ENCODE peak calls at places on chromosomes 11 and 22, in nine cellular contexts. One of them, this sample, is unnamed.

GRCh38 chr11:82846037-82846383 is 54.2 kb downstream of the PRCP start:
- DNase-seq in HCT116: no peak
- DNase-seq in GM12891: no peak
- DNase-seq in suprapubic skin: no peak
- DNase-seq in GM23338: no peak
- DNase-seq in breast epithelium: no peak
- DNase-seq in transverse colon: no peak
- DNase-seq in spleen: no peak
- DNase-seq in Panc1: no peak
- DNase-seq in this sample: no peak

GRCh38 chr22:49284389-49284788 is 543.3 kb downstream of the BRD1 start:
- DNase-seq in HCT116: no peak
- DNase-seq in GM12891: no peak
- DNase-seq in suprapubic skin: no peak
- DNase-seq in GM23338: no peak
- DNase-seq in breast epithelium: no peak
- DNase-seq in transverse colon: no peak
- DNase-seq in spleen: peak
- DNase-seq in Panc1: no peak
- DNase-seq in this sample: no peak

GRCh38 chr11:14974021-14974698 is 2.0 kb upstream of the CALCA start:
- DNase-seq in HCT116: no peak
- DNase-seq in GM12891: no peak
- DNase-seq in suprapubic skin: no peak
- DNase-seq in GM23338: peak
- DNase-seq in breast epithelium: no peak
- DNase-seq in transverse colon: no peak
- DNase-seq in spleen: no peak
- DNase-seq in Panc1: no peak
- DNase-seq in this sample: no peak

GRCh38 chr11:17014774-17015638 is 792 bp upstream of the PLEKHA7 start:
- DNase-seq in HCT116: peak
- DNase-seq in GM12891: peak
- DNase-seq in suprapubic skin: no peak
- DNase-seq in GM23338: peak
- DNase-seq in breast epithelium: no peak
- DNase-seq in transverse colon: peak
- DNase-seq in spleen: no peak
- DNase-seq in Panc1: no peak
- DNase-seq in this sample: no peak

GRCh38 chr11:19846654-19847330 is 134.2 kb downstream of the NAV2 start:
- DNase-seq in HCT116: no peak
- DNase-seq in GM12891: no peak
- DNase-seq in suprapubic skin: no peak
- DNase-seq in GM23338: peak
- DNase-seq in breast epithelium: no peak
- DNase-seq in transverse colon: no peak
- DNase-seq in spleen: no peak
- DNase-seq in Panc1: no peak
- DNase-seq in this sample: no peak

GRCh38 chr11:65524010-65524746 is 705 bp upstream of the SCYL1 start:
- DNase-seq in HCT116: no peak
- DNase-seq in GM12891: no peak
- DNase-seq in suprapubic skin: peak
- DNase-seq in GM23338: no peak
- DNase-seq in breast epithelium: no peak
- DNase-seq in transverse colon: peak
- DNase-seq in spleen: peak
- DNase-seq in Panc1: no peak
- DNase-seq in this sample: no peak

GRCh38 chr22:20550851-20551744 is 43.7 kb downstream of the MED15 start:
- DNase-seq in HCT116: no peak
- DNase-seq in GM12891: no peak
- DNase-seq in suprapubic skin: peak
- DNase-seq in GM23338: peak
- DNase-seq in breast epithelium: no peak
- DNase-seq in transverse colon: no peak
- DNase-seq in spleen: peak
- DNase-seq in Panc1: no peak
- DNase-seq in this sample: no peak

GRCh38 chr11:134261626-134262488 is 8.5 kb downstream of the ACAD8 start:
- DNase-seq in HCT116: peak
- DNase-seq in GM12891: no peak
- DNase-seq in suprapubic skin: no peak
- DNase-seq in GM23338: peak
- DNase-seq in breast epithelium: no peak
- DNase-seq in transverse colon: no peak
- DNase-seq in spleen: no peak
- DNase-seq in Panc1: no peak
- DNase-seq in this sample: no peak

GRCh38 chr11:9625158-9625557 is 38.7 kb upstream of the SWAP70 start:
- DNase-seq in HCT116: no peak
- DNase-seq in GM12891: no peak
- DNase-seq in suprapubic skin: no peak
- DNase-seq in GM23338: no peak
- DNase-seq in breast epithelium: no peak
- DNase-seq in transverse colon: no peak
- DNase-seq in spleen: no peak
- DNase-seq in Panc1: no peak
- DNase-seq in this sample: no peak

GRCh38 chr11:102685769-102686168 is 19.8 kb downstream of the MMP27 start:
- DNase-seq in HCT116: no peak
- DNase-seq in GM12891: no peak
- DNase-seq in suprapubic skin: no peak
- DNase-seq in GM23338: no peak
- DNase-seq in breast epithelium: no peak
- DNase-seq in transverse colon: no peak
- DNase-seq in spleen: no peak
- DNase-seq in Panc1: no peak
- DNase-seq in this sample: no peak

GRCh38 chr22:28014141-28015055 is 95.3 kb upstream of the PITPNB start:
- DNase-seq in HCT116: no peak
- DNase-seq in GM12891: no peak
- DNase-seq in suprapubic skin: no peak
- DNase-seq in GM23338: no peak
- DNase-seq in breast epithelium: peak
- DNase-seq in transverse colon: no peak
- DNase-seq in spleen: peak
- DNase-seq in Panc1: no peak
- DNase-seq in this sample: no peak

GRCh38 chr11:15780837-15781236 is 575.5 kb downstream of the SOX6 start:
- DNase-seq in HCT116: no peak
- DNase-seq in GM12891: no peak
- DNase-seq in suprapubic skin: no peak
- DNase-seq in GM23338: no peak
- DNase-seq in breast epithelium: no peak
- DNase-seq in transverse colon: no peak
- DNase-seq in spleen: no peak
- DNase-seq in Panc1: no peak
- DNase-seq in this sample: no peak

GRCh38 chr11:2524446-2525165 is 79.8 kb downstream of the KCNQ1 start:
- DNase-seq in HCT116: no peak
- DNase-seq in GM12891: peak
- DNase-seq in suprapubic skin: no peak
- DNase-seq in GM23338: no peak
- DNase-seq in breast epithelium: peak
- DNase-seq in transverse colon: peak
- DNase-seq in spleen: peak
- DNase-seq in Panc1: no peak
- DNase-seq in this sample: no peak

GRCh38 chr11:832529-833113 is at the start of gene CD151:
- DNase-seq in HCT116: no peak
- DNase-seq in GM12891: no peak
- DNase-seq in suprapubic skin: no peak
- DNase-seq in GM23338: peak
- DNase-seq in breast epithelium: no peak
- DNase-seq in transverse colon: peak
- DNase-seq in spleen: peak
- DNase-seq in Panc1: no peak
- DNase-seq in this sample: no peak

DNA sequence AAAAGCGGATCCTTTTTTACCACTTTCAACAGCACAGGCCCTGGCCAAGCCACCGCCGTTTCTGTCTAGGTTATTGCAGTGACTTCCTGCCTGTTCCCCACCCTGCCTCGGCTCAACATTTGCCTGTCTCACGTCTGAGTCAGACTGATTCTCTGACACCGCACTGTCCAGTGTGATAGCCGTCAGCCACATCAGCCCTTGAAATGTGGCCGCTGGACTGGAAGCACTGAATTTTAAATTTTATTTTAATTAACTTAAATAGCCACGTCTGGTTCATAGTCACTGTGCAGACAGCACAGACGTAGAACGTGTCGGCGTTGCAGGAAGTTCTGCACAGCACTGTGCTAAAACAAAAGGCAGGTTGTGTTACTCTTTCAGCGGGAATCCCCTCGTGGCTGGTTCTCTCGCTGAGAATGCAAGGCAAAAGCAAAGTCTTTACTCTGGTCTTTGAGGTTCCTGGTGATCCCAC is 56.3 kb upstream of the ADSL start:
- DNase-seq in HCT116: no peak
- DNase-seq in GM12891: no peak
- DNase-seq in suprapubic skin: no peak
- DNase-seq in GM23338: no peak
- DNase-seq in breast epithelium: no peak
- DNase-seq in transverse colon: peak
- DNase-seq in spleen: peak
- DNase-seq in Panc1: no peak
- DNase-seq in this sample: no peak
- TF ChIP-seq POLR2AphosphoS5 in HCT116: no peak
- TF ChIP-seq POLR2AphosphoS5 in GM12891: no peak
- TF ChIP-seq POLR2AphosphoS5 in suprapubic skin: no peak
- TF ChIP-seq POLR2AphosphoS5 in GM23338: no peak
- TF ChIP-seq POLR2AphosphoS5 in breast epithelium: no peak
- TF ChIP-seq POLR2AphosphoS5 in transverse colon: no peak
- TF ChIP-seq POLR2AphosphoS5 in spleen: no peak
- TF ChIP-seq POLR2AphosphoS5 in Panc1: no peak
- TF ChIP-seq POLR2AphosphoS5 in this sample: no peak

DNA sequence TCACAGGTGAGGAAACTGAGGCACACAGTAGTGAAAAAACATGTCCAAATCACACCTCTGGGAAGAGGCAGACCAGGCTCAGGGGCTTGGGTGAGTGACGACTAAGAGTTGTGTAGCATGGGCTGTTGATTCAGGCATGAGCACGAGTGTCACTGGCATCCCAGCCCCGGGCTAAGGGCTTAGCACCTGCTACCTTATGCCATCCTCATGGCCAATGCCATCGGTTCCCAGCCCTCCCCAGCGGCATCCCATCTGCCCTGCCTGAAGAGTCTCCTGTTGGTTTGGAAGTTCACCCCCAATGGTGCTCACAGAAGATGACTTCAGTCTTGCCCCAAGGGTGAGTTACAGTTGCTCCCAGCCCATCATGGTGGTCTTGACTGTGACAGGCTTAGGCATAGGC is 22.4 kb downstream of the MB start:
- DNase-seq in HCT116: no peak
- DNase-seq in GM12891: no peak
- DNase-seq in suprapubic skin: no peak
- DNase-seq in GM23338: no peak
- DNase-seq in breast epithelium: no peak
- DNase-seq in transverse colon: no peak
- DNase-seq in spleen: no peak
- DNase-seq in Panc1: no peak
- DNase-seq in this sample: no peak
- TF ChIP-seq POLR2AphosphoS5 in HCT116: no peak
- TF ChIP-seq POLR2AphosphoS5 in GM12891: no peak
- TF ChIP-seq POLR2AphosphoS5 in suprapubic skin: no peak
- TF ChIP-seq POLR2AphosphoS5 in GM23338: no peak
- TF ChIP-seq POLR2AphosphoS5 in breast epithelium: no peak
- TF ChIP-seq POLR2AphosphoS5 in transverse colon: no peak
- TF ChIP-seq POLR2AphosphoS5 in spleen: no peak
- TF ChIP-seq POLR2AphosphoS5 in Panc1: no peak
- TF ChIP-seq POLR2AphosphoS5 in this sample: no peak

DNA sequence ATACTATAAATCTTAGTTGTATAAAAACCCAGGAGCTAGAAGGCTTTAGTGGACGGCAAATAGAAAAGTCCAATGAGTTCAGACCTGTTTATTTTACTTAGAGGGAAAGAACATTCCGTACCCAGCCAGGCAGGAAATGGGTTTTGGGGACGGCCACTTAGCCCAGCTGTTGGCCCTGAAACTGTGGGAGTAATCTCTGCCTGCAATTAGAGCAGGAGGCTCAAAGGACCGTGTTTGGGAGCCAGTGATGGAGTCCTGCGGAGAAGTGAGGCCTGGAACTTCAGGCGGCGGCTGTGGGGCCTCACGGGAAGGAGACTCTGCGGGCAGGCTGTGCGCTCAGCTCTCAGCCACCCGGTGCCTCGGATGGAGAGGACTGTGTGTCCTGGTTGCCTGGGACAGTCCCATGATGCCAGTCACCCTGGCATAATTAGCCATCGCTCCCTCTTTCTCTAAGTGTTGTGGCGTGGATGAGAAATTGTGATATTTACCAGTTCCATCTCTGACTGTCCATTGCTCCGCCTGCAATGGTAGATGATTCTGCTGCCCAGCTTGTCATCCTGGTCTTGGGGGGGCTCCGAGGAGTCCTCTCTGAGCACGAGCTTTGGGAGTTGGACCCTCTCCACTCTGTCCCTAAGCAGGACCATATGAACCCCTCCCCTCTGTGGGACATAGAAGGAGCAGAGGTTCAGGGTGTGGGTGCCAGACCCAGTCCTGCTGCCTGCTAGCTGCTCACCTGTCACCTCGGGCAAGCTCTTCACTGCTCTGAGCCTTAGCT is 530.3 kb downstream of the TBC1D22A start:
- DNase-seq in HCT116: no peak
- DNase-seq in GM12891: no peak
- DNase-seq in suprapubic skin: no peak
- DNase-seq in GM23338: no peak
- DNase-seq in breast epithelium: peak
- DNase-seq in transverse colon: no peak
- DNase-seq in spleen: no peak
- DNase-seq in Panc1: no peak
- DNase-seq in this sample: no peak
- TF ChIP-seq POLR2AphosphoS5 in HCT116: no peak
- TF ChIP-seq POLR2AphosphoS5 in GM12891: no peak
- TF ChIP-seq POLR2AphosphoS5 in suprapubic skin: no peak
- TF ChIP-seq POLR2AphosphoS5 in GM23338: no peak
- TF ChIP-seq POLR2AphosphoS5 in breast epithelium: no peak
- TF ChIP-seq POLR2AphosphoS5 in transverse colon: no peak
- TF ChIP-seq POLR2AphosphoS5 in spleen: peak
- TF ChIP-seq POLR2AphosphoS5 in Panc1: no peak
- TF ChIP-seq POLR2AphosphoS5 in this sample: no peak

DNA sequence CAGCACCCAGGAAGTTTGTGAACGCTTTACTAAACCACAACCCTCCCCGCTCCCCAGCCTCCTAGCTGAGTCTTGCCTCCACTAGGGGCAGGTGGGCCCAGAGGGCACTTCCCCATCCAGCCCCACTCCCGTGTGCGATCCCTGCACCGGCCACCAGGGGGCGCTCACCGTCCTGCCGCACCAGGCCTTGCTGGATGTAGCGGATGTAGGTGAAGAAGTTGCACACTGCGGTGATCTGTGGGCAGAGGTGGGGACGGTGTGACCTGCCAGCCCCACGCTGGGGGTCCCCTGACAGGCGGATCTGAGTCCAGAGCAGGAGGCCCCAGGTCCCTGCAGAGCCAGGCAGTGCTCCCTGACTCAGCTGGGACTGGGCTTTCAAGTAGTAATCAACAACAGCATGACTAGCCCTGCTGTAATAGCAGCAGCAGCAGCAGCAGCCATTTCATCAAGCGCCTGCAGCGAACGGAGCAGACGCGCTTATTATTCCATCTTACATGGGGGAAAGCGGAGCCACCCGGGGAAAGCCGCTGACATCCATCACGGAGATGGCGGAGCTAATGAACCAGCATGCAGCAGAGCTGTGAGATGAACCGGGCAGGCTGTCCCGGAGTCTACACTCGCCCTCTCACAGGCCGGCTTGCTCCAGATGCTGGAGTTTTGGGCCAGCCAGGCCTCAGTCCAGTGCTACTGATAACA is 7.9 kb upstream of the FADS3 start:
- DNase-seq in HCT116: peak
- DNase-seq in GM12891: peak
- DNase-seq in suprapubic skin: peak
- DNase-seq in GM23338: peak
- DNase-seq in breast epithelium: peak
- DNase-seq in transverse colon: peak
- DNase-seq in spleen: peak
- DNase-seq in Panc1: peak
- DNase-seq in this sample: peak
- TF ChIP-seq POLR2AphosphoS5 in HCT116: no peak
- TF ChIP-seq POLR2AphosphoS5 in GM12891: no peak
- TF ChIP-seq POLR2AphosphoS5 in suprapubic skin: no peak
- TF ChIP-seq POLR2AphosphoS5 in GM23338: no peak
- TF ChIP-seq POLR2AphosphoS5 in breast epithelium: peak
- TF ChIP-seq POLR2AphosphoS5 in transverse colon: no peak
- TF ChIP-seq POLR2AphosphoS5 in spleen: peak
- TF ChIP-seq POLR2AphosphoS5 in Panc1: no peak
- TF ChIP-seq POLR2AphosphoS5 in this sample: peak

This sample was measured in esophagus muscularis mucosa.